ENCODE peak calls at places on chromosomes 4 and X, in ten cellular contexts. L, T, Q, G, I, B, W, A, P and V are unnamed samples.

GRCh38 chr4:97370581-97370980 is 772.7 kb downstream of the STPG2 start:
- DNase-seq in L (no peak), T (no peak), Q (no peak), G (no peak), I (no peak), B (no peak), W (no peak), A (no peak), P (no peak), V (no peak)

GRCh38 chr4:182978152-182978827 is 61.1 kb upstream of the DCTD start:
- DNase-seq in L (peak), T (no peak), Q (no peak), G (no peak), I (peak), B (peak), W (no peak), A (no peak), P (no peak), V (peak)

GRCh38 chr4:78707268-78707667 is 68.9 kb upstream of the BMP2K start:
- DNase-seq in L (no peak), T (no peak), Q (no peak), G (no peak), I (no peak), B (no peak), W (no peak), A (no peak), P (no peak), V (no peak)

GRCh38 chrX:16594490-16594889 is 55.5 kb upstream of the S100G start:
- DNase-seq in L (no peak), T (no peak), Q (no peak), G (no peak), I (no peak), B (no peak), W (no peak), A (no peak), P (no peak), V (no peak)

GRCh38 chrX:3143043-3143799 is 102.0 kb downstream of the ARSF start:
- DNase-seq in L (no peak), T (no peak), Q (no peak), G (no peak), I (peak), B (peak), W (no peak), A (no peak), P (no peak), V (peak)

GRCh38 chr4:94804613-94805012 is 46.9 kb downstream of the BMPR1B start:
- DNase-seq in L (no peak), T (no peak), Q (no peak), G (no peak), I (no peak), B (no peak), W (no peak), A (no peak), P (no peak), V (no peak)

GRCh38 chr4:79042079-79042674 is 102.9 kb upstream of the PAQR3 start:
- DNase-seq in L (peak), T (peak), Q (peak), G (no peak), I (peak), B (peak), W (peak), A (peak), P (peak), V (peak)

GRCh38 chrX:136143714-136144113 is 3.6 kb upstream of the FHL1 start:
- DNase-seq in L (no peak), T (no peak), Q (no peak), G (no peak), I (peak), B (peak), W (no peak), A (no peak), P (no peak), V (no peak)

GRCh38 chr4:86560447-86560846 is 33.7 kb upstream of the PTPN13 start:
- DNase-seq in L (no peak), T (no peak), Q (no peak), G (peak), I (no peak), B (no peak), W (peak), A (no peak), P (no peak), V (no peak)

GRCh38 chr4:634599-634985 is 9.2 kb downstream of the PDE6B start:
- DNase-seq in L (no peak), T (no peak), Q (no peak), G (peak), I (no peak), B (no peak), W (no peak), A (no peak), P (no peak), V (no peak)

GRCh38 chr4:32472918-32473317 is 1752.7 kb downstream of the PCDH7 start:
- DNase-seq in L (no peak), T (no peak), Q (no peak), G (no peak), I (no peak), B (no peak), W (no peak), A (no peak), P (no peak), V (no peak)

GRCh38 chrX:39162322-39162721 is 361.1 kb downstream of the MID1IP1 start:
- DNase-seq in L (no peak), T (no peak), Q (peak), G (no peak), I (no peak), B (no peak), W (no peak), A (peak), P (no peak), V (peak)

GRCh38 chr4:138555584-138555983 is 313.4 kb upstream of the SLC7A11 start:
- DNase-seq in L (peak), T (peak), Q (no peak), G (no peak), I (no peak), B (peak), W (peak), A (peak), P (no peak), V (peak)

GRCh38 chr4:181566490-181566889 is 676.7 kb upstream of the TENM3 start:
- DNase-seq in L (peak), T (no peak), Q (no peak), G (no peak), I (no peak), B (no peak), W (no peak), A (no peak), P (peak), V (no peak)

GRCh38 chr4:80265571-80266266 is 745 bp upstream of the FGF5 start:
- DNase-seq in L (peak), T (peak), Q (no peak), G (no peak), I (no peak), B (peak), W (peak), A (peak), P (peak), V (no peak)

GRCh38 chr4:87555751-87556619 is 26.8 kb upstream of the SPARCL1 start:
- DNase-seq in L (peak), T (no peak), Q (no peak), G (no peak), I (no peak), B (no peak), W (no peak), A (no peak), P (peak), V (peak)

GRCh38 chr4:7134737-7135388 is 57.5 kb upstream of the SORCS2 start:
- DNase-seq in L (peak), T (no peak), Q (peak), G (no peak), I (no peak), B (peak), W (no peak), A (peak), P (peak), V (no peak)

GRCh38 chr4:158313566-158313965 is 103.3 kb downstream of the TMEM144 start:
- DNase-seq in L (no peak), T (no peak), Q (no peak), G (no peak), I (no peak), B (no peak), W (no peak), A (no peak), P (no peak), V (no peak)

GRCh38 chrX:118420462-118420861 is 74.6 kb downstream of the WDR44 start:
- DNase-seq in L (peak), T (no peak), Q (no peak), G (no peak), I (peak), B (peak), W (no peak), A (no peak), P (peak), V (peak)

GRCh38 chrX:10190367-10190766 is 33.6 kb downstream of the CLCN4 start:
- DNase-seq in L (peak), T (peak), Q (no peak), G (no peak), I (peak), B (peak), W (peak), A (peak), P (peak), V (peak)

GRCh38 chrX:19064175-19064574 is 58.1 kb downstream of the ADGRG2 start:
- DNase-seq in L (peak), T (no peak), Q (no peak), G (no peak), I (no peak), B (peak), W (peak), A (no peak), P (peak), V (no peak)

GRCh38 chrX:119488749-119489148 is 20.5 kb downstream of the SLC25A5 start:
- DNase-seq in L (peak), T (peak), Q (peak), G (peak), I (peak), B (peak), W (peak), A (peak), P (no peak), V (peak)

GRCh38 chrX:44675364-44676024 is 132.8 kb upstream of the FUNDC1 start:
- DNase-seq in L (peak), T (no peak), Q (no peak), G (no peak), I (no peak), B (peak), W (no peak), A (peak), P (peak), V (no peak)

GRCh38 chr4:41533685-41534084 is 4.3 kb upstream of the LIMCH1 start:
- DNase-seq in L (no peak), T (no peak), Q (no peak), G (no peak), I (no peak), B (no peak), W (no peak), A (peak), P (no peak), V (no peak)

GRCh38 chr4:121510260-121510942 is 129.6 kb upstream of the QRFPR start:
- DNase-seq in L (no peak), T (no peak), Q (no peak), G (no peak), I (no peak), B (no peak), W (no peak), A (no peak), P (no peak), V (peak)

GRCh38 chr4:56182356-56182755 is 204.9 kb downstream of the AASDH start:
- DNase-seq in L (peak), T (no peak), Q (no peak), G (no peak), I (no peak), B (peak), W (no peak), A (no peak), P (no peak), V (no peak)

GRCh38 chr4:162853788-162854187 is 312.9 kb downstream of the NAF1 start:
- DNase-seq in L (no peak), T (no peak), Q (no peak), G (no peak), I (no peak), B (no peak), W (no peak), A (no peak), P (no peak), V (no peak)

GRCh38 chr4:125735107-125735506 is 420.4 kb downstream of the FAT4 start:
- DNase-seq in L (peak), T (peak), Q (no peak), G (no peak), I (no peak), B (no peak), W (no peak), A (peak), P (peak), V (no peak)

GRCh38 chrX:2707334-2707760 is 16.3 kb downstream of the CD99 start:
- DNase-seq in L (peak), T (no peak), Q (peak), G (peak), I (no peak), B (peak), W (peak), A (peak), P (no peak), V (peak)

GRCh38 chr4:118969359-118969758 is 80.7 kb downstream of the SYNPO2 start:
- DNase-seq in L (peak), T (peak), Q (peak), G (no peak), I (no peak), B (peak), W (peak), A (peak), P (peak), V (peak)

GRCh38 chr4:72767903-72768817 is 199.1 kb upstream of the ADAMTS3 start:
- DNase-seq in L (peak), T (no peak), Q (no peak), G (no peak), I (no peak), B (no peak), W (no peak), A (no peak), P (peak), V (no peak)

GRCh38 chrX:115948018-115948923 is 222.3 kb upstream of the AGTR2 start:
- DNase-seq in L (no peak), T (no peak), Q (peak), G (no peak), I (peak), B (peak), W (peak), A (peak), P (no peak), V (no peak)

GRCh38 chr4:105637409-105638258 is 70.9 kb downstream of the INTS12 start:
- DNase-seq in L (peak), T (peak), Q (peak), G (no peak), I (peak), B (peak), W (no peak), A (peak), P (peak), V (peak)

GRCh38 chrX:47214435-47215077 is 3.9 kb upstream of the CDK16 start:
- DNase-seq in L (no peak), T (no peak), Q (no peak), G (no peak), I (no peak), B (no peak), W (no peak), A (peak), P (no peak), V (no peak)

GRCh38 chr4:52051615-52052474 is 741 bp downstream of the SPATA18 start:
- DNase-seq in L (peak), T (peak), Q (peak), G (peak), I (no peak), B (no peak), W (peak), A (peak), P (peak), V (peak)

GRCh38 chr4:56986952-56987351 is 8.3 kb downstream of the POLR2B start:
- DNase-seq in L (no peak), T (no peak), Q (no peak), G (no peak), I (no peak), B (no peak), W (no peak), A (no peak), P (no peak), V (no peak)

DNA sequence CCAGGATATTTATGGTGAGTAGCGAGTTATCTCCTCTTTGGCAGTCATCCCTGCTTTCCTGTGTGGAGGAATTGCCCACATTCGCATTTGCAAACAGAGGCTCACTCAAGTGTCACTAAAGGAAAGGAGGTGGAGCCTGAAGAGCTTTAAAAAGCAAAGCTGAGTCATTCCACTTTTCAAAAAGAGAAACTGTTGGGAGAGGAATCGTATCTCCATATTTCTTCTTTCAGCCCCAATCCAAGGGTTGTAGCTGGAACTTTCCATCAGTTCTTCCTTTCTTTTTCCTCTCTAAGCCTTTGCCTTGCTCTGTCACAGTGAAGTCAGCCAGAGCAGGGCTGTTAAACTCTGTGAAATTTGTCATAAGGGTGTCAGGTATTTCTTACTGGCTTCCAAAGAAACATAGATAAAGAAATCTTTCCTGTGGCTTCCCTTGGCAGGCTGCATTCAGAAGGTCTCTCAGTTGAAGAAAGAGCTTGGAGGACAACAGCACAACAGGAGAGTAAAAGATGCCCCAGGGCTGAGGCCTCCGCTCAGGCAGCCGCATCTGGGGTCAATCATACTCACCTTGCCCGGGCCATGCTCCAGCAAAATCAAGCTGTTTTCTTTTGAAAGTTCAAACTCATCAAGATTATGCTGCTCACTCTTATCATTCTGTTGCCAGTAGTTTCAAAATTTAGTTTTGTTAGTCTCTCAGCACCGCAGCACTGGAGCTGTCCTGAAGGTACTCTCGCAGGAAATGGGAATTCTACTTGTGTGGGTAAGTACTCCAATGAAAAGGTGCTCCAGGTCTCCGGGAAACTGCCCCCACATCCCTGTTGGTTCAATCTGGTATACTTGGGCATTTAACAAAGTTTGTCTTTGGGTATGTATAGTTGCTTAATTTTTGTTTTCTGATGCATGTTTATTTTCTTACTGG is at the start of gene EGF:
- DNase-seq in L (peak), T (peak), Q (peak), G (no peak), I (no peak), B (no peak), W (no peak), A (peak), P (peak), V (no peak)
- H3K4me3 ChIP-seq in L (no peak), T (no peak), Q (no peak), G (no peak), I (no peak), B (no peak), W (no peak), A (no peak), P (peak), V (no peak)

DNA sequence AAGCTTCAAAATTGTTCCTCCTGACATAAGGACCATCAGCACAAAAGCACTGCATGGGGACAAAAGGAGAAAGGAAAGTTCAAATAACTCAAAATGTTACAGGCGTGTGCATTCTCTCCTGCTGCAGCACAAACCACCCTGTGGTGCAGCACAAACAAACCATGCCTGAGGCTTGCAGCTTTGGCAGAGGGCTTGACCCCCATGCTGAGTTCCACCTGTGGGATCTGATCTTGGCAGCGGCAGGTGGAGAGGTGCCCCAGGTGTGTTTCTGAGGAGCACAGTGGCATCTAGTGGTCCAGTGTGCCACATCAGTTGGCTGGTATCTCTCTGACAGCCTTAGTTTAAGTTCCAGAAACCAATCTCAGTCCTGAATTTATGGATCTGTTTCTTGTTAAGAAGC is 164.6 kb downstream of the SOWAHB start:
- DNase-seq in L (no peak), T (no peak), Q (no peak), G (no peak), I (peak), B (no peak), W (peak), A (peak), P (no peak), V (peak)
- TF ChIP-seq CTCF in L (no peak), T (no peak), Q (no peak), G (peak), I (peak), B (no peak), W (peak), A (peak), P (peak), V (peak)

GRCh38 chrX:11193035-11193469 is 81.9 kb downstream of the HCCS start:
- DNase-seq in L (peak), T (no peak), Q (no peak), G (no peak), I (no peak), B (peak), W (no peak), A (no peak), P (no peak), V (no peak)
- H3K4me3 ChIP-seq in L (no peak), T (no peak), Q (no peak), G (no peak), I (no peak), B (no peak), W (no peak), A (no peak), P (no peak), V (no peak)

GRCh38 chrX:13252726-13253125 is 67.1 kb downstream of the ATXN3L start:
- DNase-seq in L (no peak), T (no peak), Q (no peak), G (no peak), I (no peak), B (no peak), W (no peak), A (no peak), P (no peak), V (no peak)

GRCh38 chrX:13253223-13253622 is 66.6 kb downstream of the ATXN3L start:
- DNase-seq in L (no peak), T (no peak), Q (no peak), G (no peak), I (no peak), B (no peak), W (no peak), A (no peak), P (no peak), V (peak)

GRCh38 chrX:13256562-13256961 is 63.3 kb downstream of the ATXN3L start:
- DNase-seq in L (no peak), T (no peak), Q (no peak), G (no peak), I (peak), B (no peak), W (no peak), A (no peak), P (no peak), V (peak)

GRCh38 chrX:13254870-13255269 is 65.0 kb downstream of the ATXN3L start:
- DNase-seq in L (no peak), T (no peak), Q (no peak), G (no peak), I (no peak), B (peak), W (no peak), A (no peak), P (no peak), V (peak)

DNA sequence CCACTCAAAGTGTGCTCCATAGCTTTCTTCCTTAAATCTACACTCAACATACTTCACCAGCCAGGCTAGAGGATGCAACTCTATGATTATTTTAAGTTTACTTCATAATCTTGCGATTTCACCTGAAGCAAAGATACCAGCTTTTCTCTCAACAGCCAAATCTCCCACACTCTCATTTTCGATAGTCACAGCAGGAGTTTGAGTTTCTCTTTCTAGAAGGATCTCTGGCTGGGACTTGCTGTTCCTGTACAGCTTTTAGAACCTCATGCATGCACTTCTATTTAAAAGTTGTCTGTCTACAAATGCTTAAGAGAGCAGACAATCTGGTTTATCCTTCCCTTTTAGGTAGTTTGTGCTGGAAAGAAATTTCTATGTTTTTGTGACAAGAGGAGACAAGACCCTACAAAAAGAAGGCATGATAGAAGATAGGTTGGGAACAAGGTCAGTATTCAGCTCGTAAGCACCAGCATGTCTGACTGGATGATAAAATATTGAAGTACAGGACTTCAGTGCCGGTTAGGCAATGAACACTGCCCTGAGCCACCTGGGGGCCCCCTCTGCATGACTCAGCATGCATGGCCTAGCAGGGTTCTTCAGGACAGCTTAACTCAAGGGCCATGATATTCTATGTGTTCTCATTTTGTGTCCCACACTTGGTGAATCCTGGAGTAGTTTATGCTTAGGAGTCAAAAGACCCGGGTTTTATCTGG is 65.6 kb downstream of the ATXN3L start:
- DNase-seq in L (peak), T (no peak), Q (no peak), G (peak), I (peak), B (peak), W (peak), A (peak), P (no peak), V (peak)
- TF ChIP-seq CTCF in L (peak), T (no peak), Q (no peak), G (peak), I (peak), B (peak), W (peak), A (no peak), P (peak), V (peak)

GRCh38 chr4:98546910-98547544 is 111.4 kb downstream of the TSPAN5 start:
- DNase-seq in L (peak), T (no peak), Q (no peak), G (no peak), I (no peak), B (no peak), W (no peak), A (no peak), P (peak), V (no peak)
- H3K4me3 ChIP-seq in L (peak), T (no peak), Q (no peak), G (no peak), I (no peak), B (no peak), W (no peak), A (no peak), P (peak), V (no peak)

GRCh38 chr4:89438102-89438831 is 130.7 kb upstream of the GPRIN3 start:
- DNase-seq in L (peak), T (peak), Q (peak), G (peak), I (peak), B (peak), W (peak), A (peak), P (no peak), V (peak)
- TF ChIP-seq CTCF in L (peak), T (peak), Q (peak), G (peak), I (peak), B (peak), W (peak), A (peak), P (no peak), V (peak)